ENCODE peak calls at places on chromosomes 5 and 9, in four cellular contexts. One of them, this sample, is unnamed.

GRCh38 chr5:24163091-24163490 is 481.7 kb downstream of the CDH10 start:
- DNase-seq in K562: no peak
- DNase-seq in HepG2: no peak
- DNase-seq in GM12878: no peak
- DNase-seq in this sample: no peak

GRCh38 chr9:20315672-20316071 is 306.6 kb downstream of the MLLT3 start:
- DNase-seq in K562: no peak
- DNase-seq in HepG2: no peak
- DNase-seq in GM12878: no peak
- DNase-seq in this sample: no peak

GRCh38 chr9:97307091-97307490 is 368 bp upstream of the CCDC180 start:
- DNase-seq in GM12878: no peak
- DNase-seq in HepG2: no peak
- DNase-seq in K562: peak
- DNase-seq in this sample: peak

GRCh38 chr5:36836831-36837230 is 39.7 kb upstream of the NIPBL start:
- DNase-seq in K562: no peak
- DNase-seq in GM12878: no peak
- DNase-seq in HepG2: no peak
- DNase-seq in this sample: no peak

GRCh38 chr5:134543820-134544692 is 18.6 kb downstream of the JADE2 start:
- DNase-seq in K562: no peak
- DNase-seq in GM12878: no peak
- DNase-seq in HepG2: no peak
- DNase-seq in this sample: no peak

GRCh38 chr5:133508845-133509741 is 103.2 kb downstream of the FSTL4 start:
- DNase-seq in K562: no peak
- DNase-seq in GM12878: no peak
- DNase-seq in HepG2: no peak
- DNase-seq in this sample: no peak

GRCh38 chr9:137412431-137412830 is 10.5 kb downstream of the EXD3 start:
- DNase-seq in GM12878: no peak
- DNase-seq in K562: peak
- DNase-seq in HepG2: no peak
- DNase-seq in this sample: no peak

GRCh38 chr5:52743970-52744369 is 43.7 kb upstream of the ITGA1 start:
- DNase-seq in GM12878: no peak
- DNase-seq in HepG2: no peak
- DNase-seq in K562: no peak
- DNase-seq in this sample: no peak

GRCh38 chr5:146338774-146339714 is at the start of gene POU4F3:
- DNase-seq in K562: no peak
- DNase-seq in GM12878: no peak
- DNase-seq in HepG2: no peak
- DNase-seq in this sample: peak

GRCh38 chr9:91117959-91118651 is 243.6 kb downstream of the AUH start:
- DNase-seq in K562: peak
- DNase-seq in HepG2: no peak
- DNase-seq in GM12878: no peak
- DNase-seq in this sample: peak

GRCh38 chr9:2600307-2600706 is 21.3 kb upstream of the VLDLR start:
- DNase-seq in HepG2: no peak
- DNase-seq in GM12878: no peak
- DNase-seq in K562: no peak
- DNase-seq in this sample: no peak

DNA sequence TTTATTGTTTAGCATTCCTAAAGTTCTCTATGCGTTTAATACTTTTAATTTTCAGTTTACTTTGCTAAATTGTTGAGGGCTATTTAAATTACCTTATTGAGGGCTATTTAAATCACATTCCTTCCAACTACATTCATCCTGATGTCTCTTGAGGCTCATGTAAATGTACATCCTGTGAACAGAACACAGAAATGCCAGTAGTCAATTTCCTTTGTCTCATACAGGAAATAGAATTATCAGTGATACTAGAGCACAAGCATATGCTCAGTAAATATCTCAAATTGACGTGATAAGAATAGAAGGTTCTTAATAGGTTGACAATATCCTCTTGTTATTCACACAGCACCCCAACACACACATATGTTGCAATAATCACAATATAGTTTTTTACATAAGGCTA is 449.0 kb downstream of the CYLC2 start:
- DNase-seq in K562: no peak
- DNase-seq in GM12878: no peak
- DNase-seq in HepG2: no peak
- DNase-seq in this sample: no peak
- TF ChIP-seq NR2C2 in K562: no peak
- TF ChIP-seq NR2C2 in GM12878: no peak
- TF ChIP-seq NR2C2 in HepG2: no peak
- TF ChIP-seq NR2C2 in this sample: no peak

DNA sequence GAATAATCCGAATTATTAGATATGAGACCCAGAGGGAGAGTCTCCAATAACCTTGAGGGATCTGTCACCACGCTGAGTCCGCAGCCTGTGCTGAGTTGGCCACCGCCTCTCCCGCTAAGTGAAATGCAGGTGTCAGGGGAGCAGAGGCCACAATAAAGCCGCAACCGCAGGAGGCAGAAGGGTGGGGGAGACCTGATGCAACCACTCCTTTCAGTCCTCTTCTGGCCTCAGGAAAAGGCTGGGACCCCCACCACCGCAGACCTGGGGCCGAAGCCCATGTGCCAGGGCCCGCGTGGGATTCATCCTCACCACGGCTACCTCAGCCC is 562 bp downstream of the MAP1B start:
- DNase-seq in HepG2: no peak
- DNase-seq in K562: peak
- DNase-seq in GM12878: no peak
- DNase-seq in this sample: peak
- TF ChIP-seq NR2C2 in HepG2: no peak
- TF ChIP-seq NR2C2 in K562: no peak
- TF ChIP-seq NR2C2 in GM12878: no peak
- TF ChIP-seq NR2C2 in this sample: no peak

GRCh38 chr9:95649801-95650213 is 133.0 kb upstream of the PTCH1 start:
- DNase-seq in HepG2: no peak
- DNase-seq in GM12878: no peak
- DNase-seq in K562: no peak
- DNase-seq in this sample: no peak
- TF ChIP-seq NR2C2 in HepG2: no peak
- TF ChIP-seq NR2C2 in GM12878: no peak
- TF ChIP-seq NR2C2 in K562: no peak
- TF ChIP-seq NR2C2 in this sample: no peak

GRCh38 chr9:69326261-69326660 is 1.2 kb downstream of the ENTREP1 start:
- DNase-seq in HepG2: no peak
- DNase-seq in GM12878: no peak
- DNase-seq in K562: no peak
- DNase-seq in this sample: no peak

GRCh38 chr9:69323886-69324285 is 1.1 kb upstream of the ENTREP1 start:
- DNase-seq in HepG2: no peak
- DNase-seq in K562: no peak
- DNase-seq in GM12878: no peak
- DNase-seq in this sample: no peak

GRCh38 chr9:69324549-69325401 is at the start of gene ENTREP1:
- DNase-seq in K562: no peak
- DNase-seq in HepG2: no peak
- DNase-seq in GM12878: no peak
- DNase-seq in this sample: peak

GRCh38 chr9:69322256-69322655 is 2.8 kb upstream of the ENTREP1 start:
- DNase-seq in GM12878: no peak
- DNase-seq in K562: no peak
- DNase-seq in HepG2: no peak
- DNase-seq in this sample: no peak

GRCh38 chr9:69325409-69326212 is 596 bp downstream of the ENTREP1 start:
- DNase-seq in GM12878: no peak
- DNase-seq in HepG2: no peak
- DNase-seq in K562: no peak
- DNase-seq in this sample: peak
- TF ChIP-seq NR2C2 in GM12878: no peak
- TF ChIP-seq NR2C2 in HepG2: no peak
- TF ChIP-seq NR2C2 in K562: no peak
- TF ChIP-seq NR2C2 in this sample: no peak

GRCh38 chr9:127676636-127677035 is 30.2 kb upstream of the CFAP157 start:
- DNase-seq in GM12878: no peak
- DNase-seq in HepG2: no peak
- DNase-seq in K562: no peak
- DNase-seq in this sample: no peak
- TF ChIP-seq NR2C2 in GM12878: no peak
- TF ChIP-seq NR2C2 in HepG2: no peak
- TF ChIP-seq NR2C2 in K562: no peak
- TF ChIP-seq NR2C2 in this sample: no peak

DNA sequence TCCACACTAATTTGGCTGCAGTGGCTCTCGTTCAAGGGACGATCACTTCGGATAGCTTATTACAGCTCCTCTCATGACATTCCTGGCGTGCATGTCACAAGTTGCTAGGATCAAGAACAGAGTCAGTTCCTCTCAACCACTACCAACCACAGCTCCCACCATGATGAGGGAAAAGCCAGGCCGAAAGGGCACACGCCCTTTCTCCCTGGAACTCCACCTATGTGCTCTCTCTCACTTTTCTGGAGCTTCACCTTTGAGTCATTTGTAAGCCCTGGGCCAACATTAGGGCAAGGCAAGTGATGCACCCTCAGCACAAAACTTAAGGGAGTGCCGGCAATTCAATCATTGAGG is 1.6 kb downstream of the SPACA9 start:
- DNase-seq in GM12878: no peak
- DNase-seq in K562: no peak
- DNase-seq in HepG2: no peak
- DNase-seq in this sample: no peak
- TF ChIP-seq NR2C2 in GM12878: no peak
- TF ChIP-seq NR2C2 in K562: no peak
- TF ChIP-seq NR2C2 in HepG2: no peak
- TF ChIP-seq NR2C2 in this sample: no peak

GRCh38 chr9:126516936-126517750 is 96.6 kb upstream of the LMX1B start:
- DNase-seq in K562: no peak
- DNase-seq in GM12878: no peak
- DNase-seq in HepG2: peak
- DNase-seq in this sample: peak
- TF ChIP-seq NR2C2 in K562: no peak
- TF ChIP-seq NR2C2 in GM12878: no peak
- TF ChIP-seq NR2C2 in HepG2: peak
- TF ChIP-seq NR2C2 in this sample: no peak

DNA sequence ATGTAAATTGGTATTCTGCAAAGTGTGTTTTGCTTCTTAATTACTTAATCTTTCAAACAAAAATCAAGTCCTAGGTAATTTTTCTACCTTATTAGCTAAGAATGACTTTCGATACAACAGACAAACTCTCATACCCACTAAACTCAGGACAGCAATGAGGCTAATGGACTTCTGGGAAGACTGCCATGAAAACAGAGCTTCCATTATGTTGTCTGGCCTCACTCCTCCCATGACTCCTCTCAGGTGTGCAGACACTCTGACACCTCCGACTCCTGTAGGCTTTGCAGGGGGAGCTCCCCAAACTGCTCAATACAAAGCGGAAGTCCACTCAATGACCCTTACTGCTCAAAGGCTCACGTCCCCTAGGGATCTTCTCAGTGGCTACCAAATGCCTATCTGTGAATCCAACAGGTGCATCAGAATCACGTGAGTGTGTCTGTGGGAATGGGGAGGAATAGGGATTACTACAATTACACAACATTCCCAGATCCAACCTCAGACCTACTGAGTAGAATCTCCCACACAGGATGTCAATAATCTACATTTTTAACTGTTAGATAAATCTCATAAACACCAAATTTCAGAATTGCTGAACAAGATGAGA is 289.9 kb downstream of the RAB3C start:
- DNase-seq in K562: no peak
- DNase-seq in HepG2: no peak
- DNase-seq in GM12878: no peak
- DNase-seq in this sample: no peak
- TF ChIP-seq NR2C2 in K562: no peak
- TF ChIP-seq NR2C2 in HepG2: no peak
- TF ChIP-seq NR2C2 in GM12878: no peak
- TF ChIP-seq NR2C2 in this sample: no peak

GRCh38 chr9:37119907-37120839 is at the start of gene ZCCHC7:
- DNase-seq in HepG2: peak
- DNase-seq in GM12878: peak
- DNase-seq in K562: peak
- DNase-seq in this sample: peak

GRCh38 chr9:37121881-37122280 is 1.5 kb downstream of the ZCCHC7 start:
- DNase-seq in K562: no peak
- DNase-seq in HepG2: no peak
- DNase-seq in GM12878: no peak
- DNase-seq in this sample: no peak

GRCh38 chr9:37119360-37119759 is 1.0 kb upstream of the ZCCHC7 start:
- DNase-seq in K562: peak
- DNase-seq in HepG2: no peak
- DNase-seq in GM12878: no peak
- DNase-seq in this sample: no peak

GRCh38 chr9:37117956-37118355 is 2.4 kb upstream of the ZCCHC7 start:
- DNase-seq in K562: no peak
- DNase-seq in HepG2: no peak
- DNase-seq in GM12878: no peak
- DNase-seq in this sample: no peak
- TF ChIP-seq NR2C2 in K562: no peak
- TF ChIP-seq NR2C2 in HepG2: no peak
- TF ChIP-seq NR2C2 in GM12878: no peak
- TF ChIP-seq NR2C2 in this sample: no peak